ENCODE peak calls at places on chromosomes 16 and 17, in five cellular contexts. Q, L, J, M and Z are unnamed samples.

GRCh38 chr16:12455287-12455798 is 348.3 kb downstream of the CPPED1 start:
- DNase-seq in Q (peak), J (peak), L (peak), M (peak), Z (no peak)

GRCh38 chr17:67594115-67594878 is 123.4 kb upstream of the NOL11 start:
- DNase-seq in J (no peak), M (peak), Q (no peak), L (no peak), Z (no peak)

GRCh38 chr16:88298166-88298881 is 84.4 kb upstream of the ZNF469 start:
- DNase-seq in J (no peak), M (no peak), Q (no peak), L (no peak), Z (no peak)

GRCh38 chr17:49401971-49402491 is 12.7 kb downstream of the PHB1 start:
- DNase-seq in J (no peak), Q (no peak), M (no peak), L (no peak), Z (no peak)

GRCh38 chr16:78170360-78170928 is 71.0 kb downstream of the WWOX start:
- DNase-seq in L (no peak), J (no peak), Q (no peak), M (no peak), Z (no peak)

GRCh38 chr16:58684001-58684353 is 593 bp downstream of the SLC38A7 start:
- DNase-seq in L (no peak), M (peak), J (peak), Q (no peak), Z (no peak)

GRCh38 chr17:61684818-61685217 is 93.8 kb upstream of the NACA2 start:
- DNase-seq in L (no peak), Q (no peak), J (no peak), M (no peak), Z (no peak)

GRCh38 chr17:72884066-72884465 is 208.4 kb downstream of the SLC39A11 start:
- DNase-seq in M (no peak), Q (no peak), J (no peak), L (no peak), Z (no peak)

GRCh38 chr16:57642368-57643135 is 14.1 kb downstream of the ADGRG1 start:
- DNase-seq in J (no peak), M (no peak), L (no peak), Q (no peak), Z (no peak)

GRCh38 chr16:11475896-11476630 is 110.7 kb downstream of the LITAF start:
- DNase-seq in M (no peak), Q (no peak), L (no peak), J (no peak), Z (no peak)

GRCh38 chr17:82561429-82562035 is 42.0 kb downstream of the FOXK2 start:
- DNase-seq in Q (no peak), L (no peak), J (no peak), M (no peak), Z (no peak)